ENCODE peak calls at places on chromosomes 6 and 20, in four cellular contexts. One of them, this sample, is unnamed.

GRCh38 chr6:137389150-137389664 is 105.0 kb downstream of the OLIG3 start:
- DNase-seq in activated B cell treated with CpG ODN at 0.5 μM for 24 hours: no peak
- DNase-seq in heart left ventricle: no peak
- DNase-seq in neural crest cell: no peak
- DNase-seq in this sample: peak

GRCh38 chr20:20564279-20564678 is 148.2 kb downstream of the RALGAPA2 start:
- DNase-seq in activated B cell treated with CpG ODN at 0.5 μM for 24 hours: no peak
- DNase-seq in heart left ventricle: no peak
- DNase-seq in neural crest cell: no peak
- DNase-seq in this sample: no peak

GRCh38 chr6:80165819-80166218 is 59.3 kb downstream of the BCKDHB start:
- DNase-seq in heart left ventricle: no peak
- DNase-seq in neural crest cell: no peak
- DNase-seq in activated B cell treated with CpG ODN at 0.5 μM for 24 hours: no peak
- DNase-seq in this sample: no peak

GRCh38 chr20:32327087-32327681 is 30.9 kb upstream of the ASXL1 start:
- DNase-seq in activated B cell treated with CpG ODN at 0.5 μM for 24 hours: no peak
- DNase-seq in neural crest cell: no peak
- DNase-seq in heart left ventricle: peak
- DNase-seq in this sample: no peak

GRCh38 chr6:112511441-112511840 is 164.3 kb downstream of the RFPL4B start:
- DNase-seq in activated B cell treated with CpG ODN at 0.5 μM for 24 hours: no peak
- DNase-seq in heart left ventricle: no peak
- DNase-seq in neural crest cell: no peak
- DNase-seq in this sample: no peak

GRCh38 chr6:34237722-34238506 is 1.2 kb downstream of the HMGA1 start:
- DNase-seq in activated B cell treated with CpG ODN at 0.5 μM for 24 hours: peak
- DNase-seq in heart left ventricle: no peak
- DNase-seq in neural crest cell: peak
- DNase-seq in this sample: no peak

GRCh38 chr6:1110164-1110563 is 201.7 kb upstream of the FOXQ1 start:
- DNase-seq in heart left ventricle: no peak
- DNase-seq in neural crest cell: no peak
- DNase-seq in activated B cell treated with CpG ODN at 0.5 μM for 24 hours: no peak
- DNase-seq in this sample: no peak

GRCh38 chr20:53865905-53866786 is 204.2 kb downstream of the BCAS1 start:
- DNase-seq in heart left ventricle: peak
- DNase-seq in activated B cell treated with CpG ODN at 0.5 μM for 24 hours: no peak
- DNase-seq in neural crest cell: no peak
- DNase-seq in this sample: peak

GRCh38 chr20:50788045-50788867 is 6.6 kb upstream of the BCAS4 start:
- DNase-seq in neural crest cell: no peak
- DNase-seq in activated B cell treated with CpG ODN at 0.5 μM for 24 hours: no peak
- DNase-seq in heart left ventricle: no peak
- DNase-seq in this sample: no peak

GRCh38 chr6:135493218-135493961 is 4.2 kb downstream of the AHI1 start:
- DNase-seq in heart left ventricle: no peak
- DNase-seq in activated B cell treated with CpG ODN at 0.5 μM for 24 hours: no peak
- DNase-seq in neural crest cell: no peak
- DNase-seq in this sample: no peak

GRCh38 chr6:1015819-1016218 is 296.1 kb upstream of the FOXQ1 start:
- DNase-seq in neural crest cell: no peak
- DNase-seq in heart left ventricle: no peak
- DNase-seq in activated B cell treated with CpG ODN at 0.5 μM for 24 hours: no peak
- DNase-seq in this sample: no peak

GRCh38 chr6:159693128-159693893 is at the start of gene SOD2:
- DNase-seq in activated B cell treated with CpG ODN at 0.5 μM for 24 hours: peak
- DNase-seq in heart left ventricle: peak
- DNase-seq in neural crest cell: peak
- DNase-seq in this sample: peak

GRCh38 chr20:39109933-39110818 is 148.0 kb downstream of the DHX35 start:
- DNase-seq in neural crest cell: no peak
- DNase-seq in heart left ventricle: no peak
- DNase-seq in activated B cell treated with CpG ODN at 0.5 μM for 24 hours: no peak
- DNase-seq in this sample: no peak

GRCh38 chr6:143410859-143411270 is 39.6 kb downstream of the ADAT2 start:
- DNase-seq in activated B cell treated with CpG ODN at 0.5 μM for 24 hours: no peak
- DNase-seq in neural crest cell: no peak
- DNase-seq in heart left ventricle: no peak
- DNase-seq in this sample: no peak

GRCh38 chr6:27312950-27313271 is 838 bp upstream of the POM121L2 start:
- DNase-seq in activated B cell treated with CpG ODN at 0.5 μM for 24 hours: no peak
- DNase-seq in heart left ventricle: no peak
- DNase-seq in neural crest cell: no peak
- DNase-seq in this sample: no peak

GRCh38 chr6:170186909-170187668 is 103.8 kb downstream of the DLL1 start:
- DNase-seq in heart left ventricle: no peak
- DNase-seq in activated B cell treated with CpG ODN at 0.5 μM for 24 hours: no peak
- DNase-seq in neural crest cell: no peak
- DNase-seq in this sample: no peak

GRCh38 chr6:158069800-158070195 is 88.1 kb downstream of the SYNJ2 start:
- DNase-seq in heart left ventricle: no peak
- DNase-seq in activated B cell treated with CpG ODN at 0.5 μM for 24 hours: no peak
- DNase-seq in neural crest cell: no peak
- DNase-seq in this sample: no peak

GRCh38 chr20:50635676-50636600 is 55.4 kb downstream of the RIPOR3 start:
- DNase-seq in neural crest cell: peak
- DNase-seq in activated B cell treated with CpG ODN at 0.5 μM for 24 hours: peak
- DNase-seq in heart left ventricle: peak
- DNase-seq in this sample: peak

GRCh38 chr20:7090753-7091310 is 323.3 kb downstream of the BMP2 start:
- DNase-seq in neural crest cell: no peak
- DNase-seq in activated B cell treated with CpG ODN at 0.5 μM for 24 hours: no peak
- DNase-seq in heart left ventricle: no peak
- DNase-seq in this sample: no peak

GRCh38 chr6:3881722-3882421 is 32.7 kb downstream of the FAM50B start:
- DNase-seq in activated B cell treated with CpG ODN at 0.5 μM for 24 hours: no peak
- DNase-seq in neural crest cell: no peak
- DNase-seq in heart left ventricle: no peak
- DNase-seq in this sample: no peak

GRCh38 chr6:45959534-45960195 is 56.0 kb downstream of the CLIC5 start:
- DNase-seq in neural crest cell: no peak
- DNase-seq in heart left ventricle: no peak
- DNase-seq in activated B cell treated with CpG ODN at 0.5 μM for 24 hours: no peak
- DNase-seq in this sample: no peak

GRCh38 chr6:51814418-51814817 is 273.0 kb downstream of the PKHD1 start:
- DNase-seq in heart left ventricle: no peak
- DNase-seq in neural crest cell: no peak
- DNase-seq in activated B cell treated with CpG ODN at 0.5 μM for 24 hours: no peak
- DNase-seq in this sample: no peak

GRCh38 chr6:51812231-51812630 is 275.2 kb downstream of the PKHD1 start:
- DNase-seq in heart left ventricle: no peak
- DNase-seq in activated B cell treated with CpG ODN at 0.5 μM for 24 hours: no peak
- DNase-seq in neural crest cell: no peak
- DNase-seq in this sample: no peak

GRCh38 chr6:51818520-51819022 is 268.8 kb downstream of the PKHD1 start:
- DNase-seq in heart left ventricle: no peak
- DNase-seq in activated B cell treated with CpG ODN at 0.5 μM for 24 hours: no peak
- DNase-seq in neural crest cell: no peak
- DNase-seq in this sample: no peak

GRCh38 chr6:51817832-51818231 is 269.6 kb downstream of the PKHD1 start:
- DNase-seq in activated B cell treated with CpG ODN at 0.5 μM for 24 hours: no peak
- DNase-seq in heart left ventricle: no peak
- DNase-seq in neural crest cell: no peak
- DNase-seq in this sample: no peak

DNA sequence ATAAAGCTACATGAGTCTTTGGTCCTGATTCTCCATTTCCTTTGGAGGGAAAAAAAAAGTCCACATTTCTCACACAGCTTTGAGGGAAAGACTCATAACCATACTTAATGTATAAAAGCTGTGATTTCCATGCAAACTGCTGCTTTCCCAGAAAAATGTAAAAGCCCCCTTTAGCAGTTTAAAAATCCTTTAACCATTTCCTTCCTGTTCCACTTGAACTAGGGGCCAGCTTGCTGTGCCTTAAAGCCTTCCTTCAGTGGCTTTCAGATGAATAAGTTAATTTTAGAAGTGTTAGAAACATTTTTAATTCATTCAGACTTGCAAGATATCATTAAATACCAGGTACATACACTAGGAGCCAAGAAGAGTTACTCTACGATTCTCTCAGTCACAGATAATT is 273.5 kb downstream of the PKHD1 start:
- DNase-seq in neural crest cell: no peak
- DNase-seq in activated B cell treated with CpG ODN at 0.5 μM for 24 hours: no peak
- DNase-seq in heart left ventricle: no peak
- DNase-seq in this sample: no peak
- TF ChIP-seq CTCF in neural crest cell: no peak
- TF ChIP-seq CTCF in activated B cell treated with CpG ODN at 0.5 μM for 24 hours: no peak
- TF ChIP-seq CTCF in heart left ventricle: no peak
- TF ChIP-seq CTCF in this sample: no peak

GRCh38 chr6:42050897-42051653 is 751 bp downstream of the TAF8 start:
- DNase-seq in activated B cell treated with CpG ODN at 0.5 μM for 24 hours: no peak
- DNase-seq in neural crest cell: no peak
- DNase-seq in heart left ventricle: no peak
- DNase-seq in this sample: no peak
- TF ChIP-seq CTCF in activated B cell treated with CpG ODN at 0.5 μM for 24 hours: no peak
- TF ChIP-seq CTCF in neural crest cell: no peak
- TF ChIP-seq CTCF in heart left ventricle: no peak
- TF ChIP-seq CTCF in this sample: no peak

GRCh38 chr6:119078449-119079287 is at the start of gene FAM184A:
- DNase-seq in neural crest cell: peak
- DNase-seq in activated B cell treated with CpG ODN at 0.5 μM for 24 hours: peak
- DNase-seq in heart left ventricle: peak
- DNase-seq in this sample: peak
- TF ChIP-seq CTCF in neural crest cell: peak
- TF ChIP-seq CTCF in activated B cell treated with CpG ODN at 0.5 μM for 24 hours: no peak
- TF ChIP-seq CTCF in heart left ventricle: peak
- TF ChIP-seq CTCF in this sample: peak

DNA sequence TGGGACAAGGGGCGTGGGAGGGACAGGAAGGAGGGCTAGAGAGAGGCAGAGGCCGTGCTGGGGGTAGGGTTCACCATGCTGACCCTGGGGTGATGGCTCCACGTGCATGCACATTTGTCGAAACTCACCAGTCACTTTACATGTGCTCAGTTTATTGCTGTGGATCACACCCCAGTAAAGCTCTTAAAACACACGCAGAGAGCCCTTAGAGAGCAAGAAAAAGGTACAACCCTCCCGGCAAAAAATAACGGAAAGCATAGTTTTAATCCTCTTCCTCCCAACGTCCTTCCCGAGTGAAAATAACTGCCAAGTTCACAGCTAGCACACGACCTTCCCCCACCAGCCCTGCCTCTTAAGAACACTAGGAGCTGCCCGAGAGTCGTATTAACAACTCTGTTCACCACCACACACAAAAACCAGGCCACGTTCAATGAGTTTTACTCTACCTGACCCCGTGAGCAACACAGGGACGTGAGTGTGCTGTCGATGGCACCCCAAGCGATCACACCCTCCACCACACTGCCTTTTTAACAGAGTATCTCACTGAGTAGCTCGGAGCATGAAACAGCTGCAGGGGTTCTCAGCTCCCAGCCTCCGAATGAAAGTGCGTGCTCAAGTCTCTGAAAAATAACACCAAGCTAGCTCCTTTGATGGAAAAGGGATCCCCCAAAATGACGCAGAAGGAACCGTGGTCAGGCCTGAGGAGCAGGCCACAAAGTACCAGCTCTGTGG is 39.7 kb downstream of the TAF4 start:
- DNase-seq in heart left ventricle: no peak
- DNase-seq in neural crest cell: no peak
- DNase-seq in activated B cell treated with CpG ODN at 0.5 μM for 24 hours: no peak
- DNase-seq in this sample: peak
- TF ChIP-seq CTCF in heart left ventricle: peak
- TF ChIP-seq CTCF in neural crest cell: peak
- TF ChIP-seq CTCF in activated B cell treated with CpG ODN at 0.5 μM for 24 hours: no peak
- TF ChIP-seq CTCF in this sample: peak